ENCODE peak calls at places on chromosome 13, in four cellular contexts. O is GM12878, K is K562, B is H1. I is an unnamed sample.
A peak's percentile ranks its signal among the peaks of the same experiment; 100 is the strongest.

GRCh38 chr13:87810391-87810801 is 139.2 kb downstream of the SLITRK5 start:
- DNase-seq in O (no peak), K (no peak), B (peak; percentile 71), I (no peak)

GRCh38 chr13:95607363-95607762 is 37.1 kb downstream of the DZIP1 start:
- DNase-seq in O (no peak), K (no peak), B (no peak), I (peak; percentile 64)

GRCh38 chr13:72638059-72638815 is 89.2 kb downstream of the MZT1 start:
- DNase-seq in O (no peak), K (no peak), B (no peak), I (no peak)

GRCh38 chr13:48398450-48399095 is 14.3 kb downstream of the LPAR6 start:
- DNase-seq in O (no peak), K (no peak), B (no peak), I (peak; percentile 18)

GRCh38 chr13:48560657-48561337 is 27.9 kb upstream of the RCBTB2 start:
- DNase-seq in O (no peak), K (no peak), B (no peak), I (no peak)

GRCh38 chr13:29577135-29578051 is 18.1 kb downstream of the SLC7A1 start:
- DNase-seq in O (no peak), K (no peak), B (no peak), I (peak; percentile 38)

GRCh38 chr13:50677687-50678463 is 165.6 kb downstream of the DLEU7 start:
- DNase-seq in O (no peak), K (no peak), B (no peak), I (peak; percentile 11)

GRCh38 chr13:104114111-104114510 is 1047.9 kb upstream of the SLC10A2 start:
- DNase-seq in O (no peak), K (no peak), B (no peak), I (peak; percentile 13)

GRCh38 chr13:27183561-27184147 is 12.0 kb upstream of the USP12 start:
- DNase-seq in O (no peak), K (no peak), B (no peak), I (peak; percentile 72)

GRCh38 chr13:49060698-49061387 is 85.1 kb downstream of the FNDC3A start:
- DNase-seq in O (no peak), K (no peak), B (no peak), I (peak; percentile 20)

GRCh38 chr13:111049791-111050538 is 65.1 kb upstream of the ARHGEF7 start:
- DNase-seq in O (no peak), K (peak; percentile 36), B (peak; percentile 60), I (no peak)

GRCh38 chr13:98632971-98633370 is 56.1 kb upstream of the STK24 start:
- DNase-seq in O (no peak), K (no peak), B (no peak), I (peak; percentile 5)

GRCh38 chr13:95553614-95554385 is 1.3 kb downstream of the CLDN10 start:
- DNase-seq in O (no peak), K (no peak), B (peak; percentile 56), I (no peak)

GRCh38 chr13:47334173-47334572 is 437.3 kb upstream of the HTR2A start:
- DNase-seq in O (no peak), K (no peak), B (no peak), I (peak; percentile 93)

GRCh38 chr13:55160911-55161310 is 1979.8 kb upstream of the PRR20A start:
- DNase-seq in O (no peak), K (no peak), B (no peak), I (no peak)

GRCh38 chr13:26219726-26220125 is 2.4 kb downstream of the RNF6 start:
- DNase-seq in O (no peak), K (no peak), B (no peak), I (peak; percentile 29)

GRCh38 chr13:80235559-80236296 is 105.2 kb downstream of the SPRY2 start:
- DNase-seq in O (no peak), K (no peak), B (no peak), I (no peak)

GRCh38 chr13:99064624-99065249 is 86.9 kb upstream of the DOCK9 start:
- DNase-seq in O (no peak), K (no peak), B (no peak), I (no peak)

GRCh38 chr13:46552302-46552680 is 679 bp upstream of the LRCH1 start:
- DNase-seq in O (no peak), K (no peak), B (no peak), I (no peak)

GRCh38 chr13:113064000-113064533 is 41.5 kb upstream of the F7 start:
- DNase-seq in O (no peak), K (no peak), B (no peak), I (no peak)

GRCh38 chr13:44141213-44141724 is 232.4 kb upstream of the SERP2 start:
- DNase-seq in O (no peak), K (no peak), B (no peak), I (no peak)

GRCh38 chr13:111946214-111946613 is 120.7 kb upstream of the SOX1 start:
- DNase-seq in O (no peak), K (no peak), B (peak; percentile 22), I (no peak)

GRCh38 chr13:28494861-28495585 is at the start of gene FLT1:
- DNase-seq in O (no peak), K (peak; percentile 13), B (peak; percentile 87), I (peak; percentile 38)

GRCh38 chr13:83955011-83955410 is 72.7 kb upstream of the SLITRK1 start:
- DNase-seq in O (no peak), K (no peak), B (no peak), I (no peak)

GRCh38 chr13:110910013-110910890 is 4.6 kb downstream of the ANKRD10 start:
- DNase-seq in O (no peak), K (no peak), B (no peak), I (no peak)

DNA sequence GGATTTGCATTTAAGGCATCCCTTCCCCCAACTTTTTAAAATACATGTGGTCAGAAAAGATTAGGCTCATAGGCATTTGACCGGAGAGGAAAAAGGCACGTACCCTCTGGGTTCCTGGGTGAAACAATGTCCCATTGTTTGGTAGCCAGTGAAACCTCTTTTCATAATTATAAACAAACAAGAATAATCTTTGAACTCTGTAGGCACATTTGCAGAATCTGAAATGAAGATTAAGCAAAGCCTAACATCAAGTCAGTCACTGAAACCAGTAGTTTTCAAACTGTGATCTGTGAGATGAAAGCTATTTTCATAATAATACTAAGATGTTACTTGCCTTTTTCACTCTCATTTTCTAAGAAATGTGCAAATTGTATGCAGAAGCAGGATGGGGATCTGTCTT is 105.3 kb downstream of the WDFY2 start:
- DNase-seq in O (no peak), K (no peak), B (no peak), I (no peak)
- TF ChIP-seq CHD1 in O (no peak), K (no peak), B (no peak), I (no peak)

DNA sequence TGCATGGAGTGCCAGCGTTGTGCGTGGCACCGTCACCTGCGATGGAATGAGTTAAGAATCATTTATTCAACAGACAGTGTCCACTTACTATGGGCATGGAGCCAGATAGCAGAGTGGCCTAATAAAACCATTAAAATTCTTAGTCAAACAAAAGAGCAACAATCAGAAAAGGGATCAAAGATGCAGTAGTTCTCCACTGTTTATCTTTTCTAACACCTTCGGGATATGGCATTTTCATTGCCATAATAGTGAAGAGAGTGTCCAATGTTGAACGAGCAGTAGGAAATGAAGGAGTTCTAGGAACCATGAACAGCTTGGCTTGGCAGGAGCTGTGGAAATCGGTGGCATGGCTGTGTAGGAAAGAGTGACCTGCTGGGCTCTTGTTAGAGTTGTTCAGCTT is 2.0 kb downstream of the TNFSF11 start:
- DNase-seq in O (no peak), K (no peak), B (no peak), I (no peak)
- TF ChIP-seq CHD1 in O (no peak), K (no peak), B (no peak), I (no peak)

GRCh38 chr13:66399873-66400272 is 830.3 kb downstream of the PCDH9 start:
- DNase-seq in O (no peak), K (no peak), B (no peak), I (no peak)

GRCh38 chr13:66402071-66402470 is 828.1 kb downstream of the PCDH9 start:
- DNase-seq in O (no peak), K (no peak), B (no peak), I (no peak)

GRCh38 chr13:66405908-66406802 is 824.0 kb downstream of the PCDH9 start:
- DNase-seq in O (no peak), K (no peak), B (no peak), I (peak; percentile 65)

GRCh38 chr13:66400292-66400691 is 829.8 kb downstream of the PCDH9 start:
- DNase-seq in O (no peak), K (no peak), B (no peak), I (no peak)

DNA sequence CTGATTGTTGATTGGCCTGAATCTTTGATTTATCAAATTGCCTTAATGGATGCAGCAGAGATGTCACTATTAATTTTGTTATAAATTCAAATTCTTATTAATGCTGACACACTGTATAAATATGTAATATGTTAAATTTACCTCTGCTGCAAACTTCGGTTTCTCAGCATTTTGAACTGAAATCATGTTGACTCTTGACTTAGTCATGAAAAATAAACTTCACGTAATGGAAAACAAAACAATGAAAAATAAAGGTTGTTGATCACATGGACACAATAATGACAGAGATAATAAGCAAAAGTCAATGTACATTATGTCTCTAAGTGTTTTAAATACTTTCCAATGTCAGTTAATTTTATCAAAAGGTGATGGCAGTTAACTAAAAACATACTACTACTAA is 827.6 kb downstream of the PCDH9 start:
- DNase-seq in O (no peak), K (no peak), B (no peak), I (no peak)
- TF ChIP-seq CHD1 in O (no peak), K (no peak), B (no peak), I (no peak)

DNA sequence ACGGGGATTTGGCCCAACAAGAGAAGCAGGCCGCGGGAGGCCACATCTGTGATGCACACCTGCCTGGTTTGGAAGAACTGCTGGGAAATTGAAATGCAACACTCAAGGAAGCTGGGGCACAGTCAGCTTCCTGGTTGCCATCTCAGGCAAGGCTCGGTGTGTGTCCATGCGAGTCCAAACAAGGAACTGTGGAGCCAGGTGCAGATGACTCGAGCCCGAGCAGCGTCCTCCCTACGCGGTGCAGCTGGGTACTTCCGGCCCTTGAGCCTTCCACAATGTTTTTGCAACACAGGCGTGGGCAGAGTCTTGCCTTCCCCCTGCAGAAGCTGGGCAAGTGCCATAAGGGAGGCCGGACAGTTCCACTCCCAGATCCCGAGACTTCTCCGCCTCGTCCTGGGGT is 94.6 kb downstream of the CRYL1 start:
- DNase-seq in O (no peak), K (no peak), B (no peak), I (no peak)
- TF ChIP-seq CHD1 in O (no peak), K (no peak), B (no peak), I (no peak)

DNA sequence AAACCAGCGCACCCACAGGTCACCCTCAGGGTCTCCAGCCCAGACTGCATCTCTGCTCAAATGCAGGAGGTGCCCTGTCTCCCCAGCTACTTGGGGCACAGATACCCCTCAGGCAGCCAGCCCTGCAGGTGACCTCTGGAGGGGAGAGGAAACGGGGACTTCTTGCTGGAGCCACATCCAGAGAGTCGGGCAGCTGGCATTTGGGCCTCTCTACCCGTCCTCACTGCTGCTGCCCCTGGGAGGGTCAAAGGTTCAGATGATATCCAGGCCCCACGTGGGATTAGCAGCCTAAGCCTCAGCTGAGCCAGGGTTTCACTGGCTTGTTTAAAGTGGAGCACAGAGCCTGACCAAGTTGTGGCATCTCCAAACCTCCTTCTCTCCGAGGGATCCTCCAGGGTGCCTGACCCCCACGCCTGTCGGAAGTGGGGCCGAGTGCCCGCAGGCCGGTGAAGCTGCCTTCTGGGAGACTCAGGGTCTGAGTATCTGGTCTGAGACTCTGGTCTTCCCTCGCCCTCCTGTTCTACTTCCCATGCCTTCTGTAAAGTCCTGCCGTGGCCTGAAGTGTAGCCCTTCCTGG is 2.2 kb downstream of the RASA3 start:
- DNase-seq in O (no peak), K (no peak), B (no peak), I (no peak)
- TF ChIP-seq CHD1 in O (no peak), K (no peak), B (no peak), I (no peak)

GRCh38 chr13:97506511-97506910 is 72.5 kb downstream of the RAP2A start:
- DNase-seq in O (no peak), K (no peak), B (no peak), I (peak; percentile 74)
- TF ChIP-seq CHD1 in O (no peak), K (no peak), B (no peak), I (no peak)

I was measured in IMR-90.